ENCODE peak calls at places on chromosome 22, in five cellular contexts. U is hypothalamus, C is midbrain, G is SW 1271, Y is HT1080. F is an unnamed sample.

GRCh38 chr22:20905415-20906386 is 11.5 kb upstream of the CRKL start:
- DNase-seq in U (no peak), C (no peak), G (no peak), Y (no peak), F (no peak)

GRCh38 chr22:27220349-27220748 is 563.0 kb downstream of the MIAT start:
- DNase-seq in U (no peak), C (no peak), G (no peak), Y (peak; percentile 53), F (peak; percentile 78)

GRCh38 chr22:42758929-42759629 is 38.4 kb upstream of the A4GALT start:
- DNase-seq in U (no peak), C (no peak), G (no peak), Y (peak; percentile 30), F (peak; percentile 29)

GRCh38 chr22:49307071-49307830 is 520.4 kb downstream of the BRD1 start:
- DNase-seq in U (no peak), C (no peak), G (no peak), Y (no peak), F (no peak)

GRCh38 chr22:50481440-50482106 is at the start of gene ADM2:
- DNase-seq in U (no peak), C (no peak), G (no peak), Y (no peak), F (peak; percentile 49)

GRCh38 chr22:42708393-42708792 is 12.3 kb downstream of the A4GALT start:
- DNase-seq in U (no peak), C (no peak), G (no peak), Y (no peak), F (no peak)

GRCh38 chr22:33600595-33600994 is 319.7 kb downstream of the LARGE1 start:
- DNase-seq in U (no peak), C (no peak), G (no peak), Y (no peak), F (no peak)

GRCh38 chr22:21865041-21865440 is 2.4 kb downstream of the MAPK1 start:
- DNase-seq in U (no peak), C (peak; percentile 36), G (no peak), Y (peak; percentile 51), F (peak; percentile 89)

GRCh38 chr22:47193606-47194316 is 431.3 kb downstream of the TBC1D22A start:
- DNase-seq in U (no peak), C (no peak), G (no peak), Y (no peak), F (no peak)

GRCh38 chr22:36736701-36737320 is 33.3 kb upstream of the CACNG2 start:
- DNase-seq in U (no peak), C (no peak), G (no peak), Y (no peak), F (no peak)

GRCh38 chr22:43897751-43898261 is 6.0 kb upstream of the PNPLA5 start:
- DNase-seq in U (no peak), C (no peak), G (no peak), Y (no peak), F (peak; percentile 69)

GRCh38 chr22:21022507-21022906 is 7.5 kb downstream of the P2RX6 start:
- DNase-seq in U (no peak), C (no peak), G (no peak), Y (no peak), F (no peak)

GRCh38 chr22:48157676-48158075 is 1395.2 kb downstream of the TBC1D22A start:
- DNase-seq in U (no peak), C (no peak), G (no peak), Y (no peak), F (no peak)

GRCh38 chr22:50044485-50045143 is 13.5 kb downstream of the TTLL8 start:
- DNase-seq in U (no peak), C (no peak), G (no peak), Y (no peak), F (no peak)

GRCh38 chr22:40123387-40123786 is 54.3 kb upstream of the TNRC6B start:
- DNase-seq in U (no peak), C (no peak), G (no peak), Y (no peak), F (no peak)

GRCh38 chr22:49586244-49586748 is 241.4 kb downstream of the BRD1 start:
- DNase-seq in U (no peak), C (no peak), G (no peak), Y (peak; percentile 64), F (no peak)

GRCh38 chr22:44586337-44586990 is 88.4 kb upstream of the RTL6 start:
- DNase-seq in U (no peak), C (no peak), G (no peak), Y (no peak), F (no peak)

GRCh38 chr22:37740455-37741311 is 43.8 kb downstream of the TRIOBP start:
- DNase-seq in U (no peak), C (no peak), G (no peak), Y (no peak), F (no peak)

GRCh38 chr22:37230673-37231405 is 13.2 kb downstream of the RAC2 start:
- DNase-seq in U (no peak), C (no peak), G (no peak), Y (peak; percentile 80), F (no peak)

GRCh38 chr22:32469799-32470212 is 4.8 kb upstream of the FBXO7 start:
- DNase-seq in U (no peak), C (peak; percentile 25), G (no peak), Y (peak; percentile 63), F (peak; percentile 92)

GRCh38 chr22:43053176-43053575 is 36.0 kb downstream of the TTLL1 start:
- DNase-seq in U (no peak), C (no peak), G (no peak), Y (no peak), F (no peak)

GRCh38 chr22:25076281-25076680 is 123.4 kb upstream of the CRYBB3 start:
- DNase-seq in U (no peak), C (no peak), G (no peak), Y (no peak), F (no peak)